ENCODE peak calls at places on chromosomes 6 and 20, in four cellular contexts. E, D, T and G are unnamed samples.

GRCh38 chr20:31566658-31567379 is 38.3 kb upstream of the ID1 start:
- DNase-seq in E (peak; percentile 80), D (peak; percentile 53), T (no peak), G (no peak)

GRCh38 chr6:113997106-113997505 is 26.2 kb upstream of the HDAC2 start:
- DNase-seq in E (peak; percentile 73), D (no peak), T (no peak), G (no peak)

GRCh38 chr20:15065794-15066193 is 728.4 kb upstream of the FLRT3 start:
- DNase-seq in E (no peak), D (no peak), T (no peak), G (no peak)

GRCh38 chr6:84763397-84764331 is 734 bp downstream of the TBX18 start:
- DNase-seq in E (peak; percentile 85), D (no peak), T (no peak), G (no peak)

GRCh38 chr20:35523298-35523888 is 6.1 kb downstream of the C20orf173 start:
- DNase-seq in E (peak; percentile 52), D (peak; percentile 42), T (peak; percentile 45), G (peak; percentile 41)

GRCh38 chr6:53544050-53544499 is 826 bp downstream of the GCLC start:
- DNase-seq in E (peak; percentile 42), D (no peak), T (peak; percentile 39), G (peak; percentile 20)

GRCh38 chr6:45478235-45478634 is 100.5 kb upstream of the SUPT3H start:
- DNase-seq in E (peak; percentile 73), D (no peak), T (no peak), G (no peak)

GRCh38 chr6:35024601-35025054 is 116.5 kb downstream of the TCP11 start:
- DNase-seq in E (peak; percentile 80), D (no peak), T (no peak), G (no peak)

GRCh38 chr6:74925683-74926082 is 280.2 kb downstream of the COL12A1 start:
- DNase-seq in E (no peak), D (no peak), T (no peak), G (peak; percentile 3)

GRCh38 chr20:49775229-49775693 is 37.4 kb upstream of the SLC9A8 start:
- DNase-seq in E (peak; percentile 68), D (no peak), T (no peak), G (no peak)

GRCh38 chr6:89940225-89941027 is 46.2 kb downstream of the GJA10 start:
- DNase-seq in E (peak; percentile 78), D (peak; percentile 85), T (peak; percentile 82), G (peak; percentile 80)

GRCh38 chr6:141580121-141580520 is 552.6 kb upstream of the GJE1 start:
- DNase-seq in E (no peak), D (no peak), T (no peak), G (no peak)

GRCh38 chr20:53654932-53655674 is 61.5 kb upstream of the ZNF217 start:
- DNase-seq in E (no peak), D (no peak), T (no peak), G (no peak)

GRCh38 chr6:161618816-161619454 is 345.1 kb upstream of the AGPAT4 start:
- DNase-seq in E (peak; percentile 48), D (no peak), T (no peak), G (no peak)
- TF ChIP-seq CTCF in E (peak; percentile 57), D (no peak), T (no peak), G (no peak)

DNA sequence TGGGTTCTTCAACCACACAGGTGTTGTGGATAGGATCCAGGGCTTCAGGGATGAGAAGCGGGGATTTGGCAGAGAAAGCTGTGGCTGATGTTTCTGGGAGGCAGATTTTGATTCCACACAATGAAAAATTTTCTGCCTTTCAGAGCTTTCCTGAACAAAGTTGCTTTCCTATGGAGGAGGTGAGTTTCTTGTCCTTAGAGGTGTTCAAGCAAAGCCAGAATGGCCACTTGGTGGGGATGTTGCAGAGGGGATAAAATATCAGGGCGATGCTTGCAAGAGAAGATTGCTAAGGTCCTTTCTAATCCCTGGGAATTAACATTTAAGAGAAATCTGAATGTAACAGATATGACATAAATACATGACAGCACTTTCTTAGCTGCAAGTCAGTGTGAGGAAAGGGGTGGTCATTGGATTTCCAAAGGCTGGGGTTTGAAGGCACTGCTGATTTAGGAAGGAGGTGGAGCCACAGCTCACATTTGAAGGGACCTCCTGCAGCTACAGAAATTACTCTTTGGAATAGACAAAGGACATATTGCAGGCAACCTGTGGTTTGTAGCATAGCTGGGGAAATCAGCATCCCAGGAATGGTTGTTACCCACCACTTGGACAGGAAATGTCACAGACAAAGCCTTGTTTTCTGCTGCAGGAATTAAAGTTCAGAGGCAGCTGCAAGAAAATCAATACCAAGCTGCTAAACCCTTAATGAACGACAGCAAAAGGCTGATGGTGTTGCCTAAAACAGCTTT is 271.1 kb upstream of the CHD6 start:
- DNase-seq in E (peak; percentile 31), D (peak; percentile 5), T (no peak), G (no peak)
- TF ChIP-seq CTCF in E (no peak), D (no peak), T (peak; percentile 27), G (no peak)

GRCh38 chr20:23566199-23566932 is 1.9 kb downstream of the CST9L start:
- DNase-seq in E (no peak), D (no peak), T (no peak), G (no peak)

GRCh38 chr20:23565503-23566056 is 2.7 kb downstream of the CST9L start:
- DNase-seq in E (no peak), D (no peak), T (no peak), G (no peak)

GRCh38 chr20:23568320-23569011 is at the start of gene CST9L:
- DNase-seq in E (no peak), D (no peak), T (no peak), G (no peak)

GRCh38 chr20:23564927-23565326 is 3.4 kb downstream of the CST9L start:
- DNase-seq in E (no peak), D (no peak), T (no peak), G (no peak)

DNA sequence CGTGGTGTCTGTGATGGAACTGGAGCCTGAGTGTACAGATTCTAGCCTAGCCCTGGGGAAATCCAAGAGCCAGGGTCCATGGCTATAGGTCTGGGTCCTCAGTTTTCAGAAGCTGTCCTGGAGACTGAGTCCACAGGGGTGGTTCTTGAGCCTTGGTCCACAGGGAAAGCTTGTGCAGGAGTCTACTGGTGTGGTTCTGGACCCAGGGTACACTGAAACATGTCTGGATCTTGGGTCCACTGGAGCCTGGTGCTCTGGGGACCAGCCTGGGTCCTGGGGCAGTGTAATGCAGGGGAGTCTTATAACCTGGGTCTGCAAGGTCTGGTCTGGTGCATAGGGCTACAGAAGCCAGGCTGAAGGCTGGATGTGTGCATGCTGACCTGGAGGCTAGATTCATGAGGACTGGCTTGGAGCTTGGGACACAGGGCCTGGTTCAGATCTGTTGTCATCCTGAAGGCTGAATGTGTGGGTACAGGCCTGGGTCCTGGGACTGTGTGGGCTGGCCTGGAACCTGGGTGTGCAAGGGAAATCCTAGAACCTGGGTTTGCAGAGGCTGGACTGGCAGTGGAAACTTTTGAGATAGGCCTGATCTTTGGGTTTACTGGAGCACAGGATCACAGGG is 5.5 kb downstream of the CST9L start:
- DNase-seq in E (no peak), D (no peak), T (no peak), G (no peak)
- TF ChIP-seq CTCF in E (no peak), D (no peak), T (no peak), G (no peak)

DNA sequence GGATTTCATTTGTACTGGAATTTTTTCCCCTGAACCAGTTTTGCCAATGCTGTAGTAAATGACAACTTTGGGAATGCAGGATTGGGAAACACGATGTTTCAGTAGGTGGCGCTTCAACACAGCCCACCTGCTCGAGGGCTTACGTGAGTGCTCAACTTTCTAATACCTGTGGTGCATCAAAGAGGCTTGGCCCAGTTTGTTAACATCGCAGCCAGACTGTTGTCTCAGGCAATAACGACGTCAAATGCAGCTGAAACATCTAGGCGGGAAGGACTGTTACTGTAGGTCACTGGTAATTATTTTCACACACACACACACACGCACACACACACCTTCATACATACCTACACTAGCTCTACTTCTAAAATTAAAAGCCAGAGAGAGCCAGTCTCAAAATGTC is 815.5 kb upstream of the SLC35B3 start:
- DNase-seq in E (peak; percentile 41), D (peak; percentile 1), T (peak; percentile 6), G (peak; percentile 7)
- TF ChIP-seq CTCF in E (peak; percentile 74), D (no peak), T (peak; percentile 70), G (no peak)

GRCh38 chr6:7587631-7588100 is 2.3 kb upstream of the SNRNP48 start:
- DNase-seq in E (peak; percentile 13), D (no peak), T (no peak), G (no peak)

GRCh38 chr6:7591770-7592169 is 1.8 kb downstream of the SNRNP48 start:
- DNase-seq in E (no peak), D (no peak), T (no peak), G (no peak)

GRCh38 chr6:7589221-7589620 is 777 bp upstream of the SNRNP48 start:
- DNase-seq in E (peak; percentile 4), D (no peak), T (no peak), G (no peak)

GRCh38 chr6:7590918-7591302 is 912 bp downstream of the SNRNP48 start:
- DNase-seq in E (no peak), D (no peak), T (no peak), G (no peak)

GRCh38 chr6:7589949-7590917 is at the start of gene SNRNP48:
- DNase-seq in E (peak; percentile 85), D (peak; percentile 97), T (peak; percentile 93), G (peak; percentile 94)
- TF ChIP-seq CTCF in E (no peak), D (no peak), T (no peak), G (no peak)

DNA sequence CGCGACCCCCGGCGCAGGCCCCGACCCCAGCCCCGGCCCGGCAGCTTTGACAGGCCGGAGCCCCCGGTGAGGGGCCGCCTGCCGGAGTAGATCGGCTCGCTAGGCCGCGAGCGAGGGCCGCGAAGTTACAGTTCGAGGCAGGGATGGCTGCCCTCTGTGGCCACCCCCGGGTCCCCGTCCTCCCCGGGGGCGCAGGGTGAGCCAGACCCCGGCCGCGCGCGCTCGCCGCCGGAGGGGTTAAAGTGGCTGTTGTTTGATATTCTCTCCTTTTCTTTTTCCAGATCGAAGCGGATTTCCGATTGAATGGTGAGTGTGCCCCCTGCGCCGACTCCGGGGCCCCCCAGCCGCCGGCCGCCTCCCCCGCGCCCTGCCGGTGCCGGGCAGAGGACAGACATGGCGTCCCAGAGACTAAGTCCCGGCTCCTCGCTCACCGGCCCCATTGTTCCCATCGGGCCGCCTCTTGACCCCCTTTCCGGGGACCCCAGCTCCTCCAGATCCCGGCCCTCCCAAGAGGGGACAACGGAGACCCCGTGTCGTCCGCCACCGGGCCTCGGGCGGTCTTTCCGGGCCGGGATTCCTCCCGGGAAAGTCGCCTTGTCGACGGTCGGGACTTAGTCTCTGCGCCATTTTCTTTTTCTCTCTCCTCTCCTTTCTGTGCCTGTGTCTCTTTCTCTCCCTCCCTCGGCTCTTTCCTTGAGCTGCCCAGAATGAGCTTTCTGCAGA is 689 bp downstream of the TOP1 start:
- DNase-seq in E (peak; percentile 69), D (peak; percentile 57), T (peak; percentile 62), G (peak; percentile 61)
- TF ChIP-seq CTCF in E (no peak), D (no peak), T (no peak), G (no peak)

GRCh38 chr6:51569594-51569993 is 517.8 kb downstream of the PKHD1 start:
- DNase-seq in E (no peak), D (no peak), T (no peak), G (no peak)
- TF ChIP-seq CTCF in E (no peak), D (no peak), T (peak; percentile 6), G (no peak)

GRCh38 chr20:62407221-62407992 is at the start of gene CABLES2:
- DNase-seq in E (peak; percentile 98), D (peak; percentile 94), T (peak; percentile 99), G (peak; percentile 99)
- TF ChIP-seq CTCF in E (peak; percentile 14), D (no peak), T (no peak), G (no peak)